ENCODE peak calls at places on chromosome 6, in ten cellular contexts. H is ascending aorta; C is endothelial cell; Y is T-cell; T is effector memory CD4-positive, alpha-beta T cell; Z is psoas muscle; R is OCI-M1; O is heart left ventricle; F is hepatocyte; A is GM12892. B is an unnamed sample.

GRCh38 chr6:97653517-97653916 is 370.5 kb upstream of the MMS22L start:
- DNase-seq in H (no peak), C (no peak), Y (no peak), T (no peak), Z (no peak), R (no peak), O (no peak), F (no peak), A (no peak), B (no peak)

GRCh38 chr6:147201885-147202515 is 2.2 kb upstream of the STXBP5 start:
- DNase-seq in H (no peak), C (peak; percentile 23), Y (peak; percentile 1), T (no peak), Z (peak; percentile 15), R (peak; percentile 93), O (no peak), F (peak; percentile 42), A (no peak), B (no peak)

GRCh38 chr6:17673543-17674254 is 33.0 kb downstream of the NUP153 start:
- DNase-seq in H (no peak), C (no peak), Y (no peak), T (no peak), Z (no peak), R (no peak), O (no peak), F (no peak), A (no peak), B (no peak)

GRCh38 chr6:3088446-3088845 is 20.2 kb downstream of the RIPK1 start:
- DNase-seq in H (no peak), C (no peak), Y (no peak), T (no peak), Z (peak; percentile 45), R (no peak), O (no peak), F (no peak), A (no peak), B (peak; percentile 42)

GRCh38 chr6:40695114-40695513 is 108.0 kb upstream of the LRFN2 start:
- DNase-seq in H (no peak), C (peak; percentile 21), Y (no peak), T (no peak), Z (no peak), R (peak; percentile 45), O (no peak), F (no peak), A (no peak), B (no peak)

GRCh38 chr6:28525496-28526039 is at the start of gene GPX5:
- DNase-seq in H (no peak), C (no peak), Y (no peak), T (no peak), Z (no peak), R (peak; percentile 68), O (no peak), F (no peak), A (no peak), B (no peak)

GRCh38 chr6:43103253-43103876 is 27.3 kb downstream of the PTK7 start:
- DNase-seq in H (no peak), C (no peak), Y (no peak), T (no peak), Z (no peak), R (no peak), O (no peak), F (no peak), A (no peak), B (no peak)

GRCh38 chr6:28542440-28543293 is 17.0 kb downstream of the GPX5 start:
- DNase-seq in H (no peak), C (peak; percentile 78), Y (peak; percentile 36), T (peak; percentile 16), Z (no peak), R (peak; percentile 96), O (no peak), F (peak; percentile 90), A (peak; percentile 19), B (no peak)

GRCh38 chr6:35496851-35497570 is at the start of gene TEAD3:
- DNase-seq in H (peak; percentile 80), C (peak; percentile 64), Y (peak; percentile 10), T (peak; percentile 43), Z (peak; percentile 73), R (peak; percentile 75), O (peak; percentile 65), F (peak; percentile 92), A (peak; percentile 91), B (peak; percentile 84)

GRCh38 chr6:167152858-167153257 is 4.9 kb downstream of the GPR31 start:
- DNase-seq in H (no peak), C (no peak), Y (no peak), T (no peak), Z (no peak), R (no peak), O (no peak), F (no peak), A (no peak), B (no peak)

GRCh38 chr6:106134087-106134770 is 48.1 kb downstream of the PRDM1 start:
- DNase-seq in H (no peak), C (peak; percentile 26), Y (no peak), T (no peak), Z (no peak), R (no peak), O (no peak), F (no peak), A (no peak), B (no peak)

GRCh38 chr6:74851598-74851997 is 354.3 kb downstream of the COL12A1 start:
- DNase-seq in H (no peak), C (no peak), Y (no peak), T (no peak), Z (no peak), R (no peak), O (no peak), F (no peak), A (no peak), B (no peak)

GRCh38 chr6:33695451-33695855 is 16.0 kb downstream of the UQCC2 start:
- DNase-seq in H (no peak), C (no peak), Y (no peak), T (no peak), Z (no peak), R (no peak), O (no peak), F (no peak), A (no peak), B (peak; percentile 64)

GRCh38 chr6:128899651-128900050 is 16.7 kb downstream of the LAMA2 start:
- DNase-seq in H (no peak), C (no peak), Y (no peak), T (no peak), Z (no peak), R (no peak), O (no peak), F (no peak), A (no peak), B (no peak)

GRCh38 chr6:43942616-43943015 is 172.6 kb downstream of the VEGFA start:
- DNase-seq in H (peak; percentile 48), C (no peak), Y (no peak), T (no peak), Z (no peak), R (no peak), O (no peak), F (no peak), A (no peak), B (no peak)

GRCh38 chr6:20540683-20541082 is 6.4 kb downstream of the CDKAL1 start:
- DNase-seq in H (no peak), C (no peak), Y (no peak), T (no peak), Z (no peak), R (no peak), O (no peak), F (no peak), A (no peak), B (no peak)

GRCh38 chr6:141321486-141322347 is 811.0 kb upstream of the GJE1 start:
- DNase-seq in H (no peak), C (no peak), Y (no peak), T (no peak), Z (no peak), R (peak; percentile 84), O (no peak), F (no peak), A (no peak), B (no peak)

B was measured in Right ventricle myocardium inferior.